ENCODE peak calls at places on chromosomes 3 and 15, in nine cellular contexts. W is breast epithelium, D is uterus, R is brain microvascular endothelial cell, C is cardiac fibroblast, L is lower leg skin, I is PC-3, U is fibroblast of pulmonary artery, N is colonic mucosa. T is an unnamed sample.

GRCh38 chr15:81939604-81940440 is 106.0 kb downstream of the MEX3B start:
- DNase-seq in W (no peak), C (peak; percentile 44), N (no peak), I (peak; percentile 84), R (peak; percentile 84), U (peak; percentile 70), D (no peak), L (no peak), T (peak; percentile 56)

GRCh38 chr3:144840866-144841265 is 869.2 kb downstream of the DIPK2A start:
- DNase-seq in R (peak; percentile 48), C (peak; percentile 24), L (no peak), U (peak; percentile 60), D (no peak), W (no peak), I (no peak), N (no peak), T (no peak)

GRCh38 chr3:66259721-66260255 is 39.0 kb downstream of the SLC25A26 start:
- DNase-seq in D (no peak), R (no peak), I (no peak), W (no peak), L (no peak), C (peak; percentile 4), N (no peak), U (peak; percentile 29), T (no peak)

GRCh38 chr3:173902866-173903265 is 505.3 kb downstream of the NLGN1 start:
- DNase-seq in C (no peak), L (no peak), U (no peak), W (no peak), N (no peak), D (no peak), I (peak; percentile 52), R (no peak), T (no peak)

GRCh38 chr3:78258798-78259197 is 1218.9 kb downstream of the ROBO2 start:
- DNase-seq in U (peak; percentile 74), L (no peak), N (no peak), I (peak; percentile 25), W (no peak), C (peak; percentile 70), R (peak; percentile 76), D (no peak), T (peak; percentile 50)

GRCh38 chr3:9078561-9079240 is 115.4 kb upstream of the RAD18 start:
- DNase-seq in I (peak; percentile 20), W (no peak), C (no peak), L (no peak), D (no peak), N (no peak), R (no peak), U (no peak), T (no peak)

GRCh38 chr3:72340056-72340455 is 508.2 kb downstream of the SHQ1 start:
- DNase-seq in D (no peak), L (no peak), I (no peak), W (no peak), C (no peak), R (no peak), U (no peak), N (no peak), T (no peak)

GRCh38 chr15:56176996-56177395 is 66.7 kb downstream of the RFX7 start:
- DNase-seq in W (no peak), U (no peak), I (peak; percentile 13), R (no peak), N (no peak), D (no peak), L (no peak), C (no peak), T (no peak)

GRCh38 chr15:98853593-98854420 is 153.8 kb downstream of the PGPEP1L start:
- DNase-seq in R (no peak), N (peak; percentile 55), U (peak; percentile 31), I (peak; percentile 33), L (no peak), W (peak; percentile 40), C (peak; percentile 53), D (no peak), T (peak; percentile 43)

GRCh38 chr3:104244680-104245079 is 1122.0 kb upstream of the ALCAM start:
- DNase-seq in U (no peak), N (no peak), I (no peak), R (no peak), C (no peak), W (no peak), D (no peak), L (no peak), T (no peak)

GRCh38 chr15:80945605-80946004 is 44.0 kb downstream of the MESD start:
- DNase-seq in I (no peak), N (no peak), R (peak; percentile 14), U (no peak), W (no peak), D (peak; percentile 4), L (no peak), C (peak; percentile 26), T (no peak)

GRCh38 chr3:113728661-113729060 is 17.4 kb downstream of the NAA50 start:
- DNase-seq in U (no peak), W (no peak), R (no peak), C (no peak), D (no peak), N (no peak), L (no peak), I (no peak), T (no peak)

GRCh38 chr3:133831966-133832801 is 26.6 kb downstream of the SRPRB start:
- DNase-seq in U (no peak), C (no peak), R (no peak), D (no peak), N (no peak), L (no peak), I (no peak), W (no peak), T (no peak)

DNA sequence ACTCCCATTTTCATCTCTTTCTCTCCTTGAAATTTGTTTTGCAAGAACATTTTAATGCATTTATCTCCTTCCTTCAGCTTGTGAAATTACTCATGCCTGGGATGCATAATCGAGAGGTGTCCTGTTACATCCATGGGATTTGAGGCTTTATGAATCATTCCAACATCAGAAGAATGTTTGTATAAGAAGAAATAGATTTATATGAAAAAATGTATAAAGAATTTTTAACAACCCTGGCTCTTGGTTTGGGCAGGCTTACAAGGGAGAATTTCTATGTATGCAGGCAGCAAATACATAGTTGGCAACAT is 93.2 kb upstream of the MBNL1 start:
- DNase-seq in C (peak; percentile 89), R (peak; percentile 86), I (peak; percentile 94), U (peak; percentile 89), W (no peak), N (no peak), L (no peak), D (no peak), T (peak; percentile 90)
- H3K4me3 ChIP-seq in C (no peak overlapping the region), R (no peak overlapping the region), I (peak overlapping the region; percentile 43), U (no peak overlapping the region), W (no peak overlapping the region), N (no peak overlapping the region), L (no peak overlapping the region), D (no peak overlapping the region), T (no peak overlapping the region)

DNA sequence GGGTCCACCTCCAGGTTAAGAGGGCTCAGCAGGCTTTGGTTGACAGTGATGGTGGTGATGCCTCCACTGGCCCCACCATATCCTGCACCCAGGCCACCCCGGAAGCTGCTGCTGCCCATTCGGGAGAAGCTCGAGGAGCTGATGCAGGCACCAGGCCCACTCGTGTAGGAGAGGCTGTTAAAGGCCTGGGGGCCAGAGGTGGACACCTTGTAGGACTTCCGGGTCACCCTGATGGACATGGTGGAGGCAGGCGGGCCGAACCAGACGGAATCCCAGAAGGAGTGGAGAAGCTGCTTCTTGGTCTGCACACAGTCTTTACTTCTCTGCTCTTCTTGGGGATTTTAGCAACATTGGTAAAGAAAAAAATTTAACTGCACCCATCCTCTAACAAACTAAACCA is 65.2 kb upstream of the CDAN1 start:
- DNase-seq in W (no peak), R (no peak), U (no peak), I (no peak), C (no peak), L (no peak), D (no peak), N (no peak), T (no peak)
- TF ChIP-seq CTCF in W (no peak), R (no peak), U (no peak), I (no peak), C (no peak), L (no peak), D (no peak), N (no peak), T (no peak)

GRCh38 chr3:156642750-156643728 is 31.4 kb upstream of the TIPARP start:
- DNase-seq in C (no peak), D (no peak), W (no peak), R (no peak), L (no peak), I (no peak), U (peak; percentile 33), N (no peak), T (no peak)

GRCh38 chr3:156646958-156647357 is 27.4 kb upstream of the TIPARP start:
- DNase-seq in R (no peak), I (no peak), N (no peak), D (no peak), W (no peak), U (no peak), L (no peak), C (no peak), T (no peak)

GRCh38 chr3:156641261-156641975 is 33.0 kb upstream of the TIPARP start:
- DNase-seq in I (no peak), C (no peak), W (no peak), U (no peak), L (no peak), D (no peak), R (no peak), N (no peak), T (no peak)

GRCh38 chr3:156644958-156645357 is 29.4 kb upstream of the TIPARP start:
- DNase-seq in R (no peak), C (no peak), U (no peak), N (no peak), I (no peak), W (no peak), L (no peak), D (no peak), T (no peak)

GRCh38 chr3:156643729-156644389 is 30.5 kb upstream of the TIPARP start:
- DNase-seq in L (no peak), N (peak; percentile 27), U (peak; percentile 61), W (no peak), R (peak; percentile 60), D (no peak), C (peak; percentile 54), I (no peak), T (peak; percentile 48)
- H3K4me3 ChIP-seq in L (no peak overlapping the region), N (no peak overlapping the region), U (no peak overlapping the region), W (no peak overlapping the region), R (peak overlapping the region; percentile 26), D (no peak overlapping the region), C (no peak overlapping the region), I (no peak overlapping the region), T (no peak overlapping the region)

GRCh38 chr3:179028408-179028807 is 43.2 kb downstream of the ZMAT3 start:
- DNase-seq in C (peak; percentile 26), N (no peak), U (no peak), L (no peak), R (no peak), I (no peak), D (no peak), W (no peak), T (no peak)
- TF ChIP-seq CTCF in C (no peak), N (no peak), U (no peak), L (no peak), R (no peak), I (no peak), D (no peak), W (no peak), T (no peak)

DNA sequence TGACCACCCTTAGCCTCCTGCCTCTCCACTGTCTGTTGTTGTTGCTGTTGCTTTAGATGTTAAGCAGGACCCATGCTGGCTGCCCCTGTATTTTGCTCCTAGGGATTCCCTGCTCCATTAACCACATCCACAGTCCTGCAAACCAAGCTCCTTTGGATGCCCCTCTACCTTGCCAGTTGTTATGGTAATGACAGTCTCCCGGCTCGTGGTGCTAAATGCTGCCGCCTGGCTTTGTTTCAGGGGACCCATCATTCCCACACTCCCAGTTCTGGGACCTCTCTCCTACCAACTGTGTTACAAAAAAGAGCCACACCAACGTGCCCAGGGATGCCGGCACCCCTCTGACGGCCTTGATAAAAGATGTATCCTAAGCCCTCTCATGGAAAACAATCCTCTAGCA is 15.5 kb upstream of the MCCC1 start:
- DNase-seq in U (no peak), L (no peak), I (no peak), D (no peak), N (no peak), C (no peak), W (no peak), R (no peak), T (no peak)
- H3K4me3 ChIP-seq in U (no peak overlapping the region), L (no peak overlapping the region), I (no peak overlapping the region), D (no peak overlapping the region), N (no peak overlapping the region), C (no peak overlapping the region), W (no peak overlapping the region), R (no peak overlapping the region), T (no peak overlapping the region)

T was measured in astrocyte of the spinal cord.